ENCODE peak calls at places on chromosomes 12 and 14, in seven cellular contexts. One of them, this sample, is unnamed.

GRCh38 chr14:58428011-58428807 is 690 bp downstream of the KIAA0586 start:
- DNase-seq in stimulated activated CD4-positive, alpha-beta T cell treated with anti-CD3 and anti-CD28 coated beads, TNF-alpha, amount 100 ng/mL, for 48 hours: peak
- DNase-seq in H9: no peak
- DNase-seq in NCI-H345: peak
- DNase-seq in Calu3: peak
- DNase-seq in psoas muscle: no peak
- DNase-seq in central memory CD4-positive, alpha-beta T cell: no peak
- DNase-seq in this sample: peak

GRCh38 chr12:15603461-15604085 is 185.6 kb downstream of the EPS8 start:
- DNase-seq in Calu3: no peak
- DNase-seq in NCI-H345: peak
- DNase-seq in central memory CD4-positive, alpha-beta T cell: no peak
- DNase-seq in stimulated activated CD4-positive, alpha-beta T cell treated with anti-CD3 and anti-CD28 coated beads, TNF-alpha, amount 100 ng/mL, for 48 hours: no peak
- DNase-seq in H9: no peak
- DNase-seq in psoas muscle: no peak
- DNase-seq in this sample: peak

GRCh38 chr14:104216457-104216856 is 78.1 kb downstream of the KIF26A start:
- DNase-seq in central memory CD4-positive, alpha-beta T cell: no peak
- DNase-seq in Calu3: no peak
- DNase-seq in stimulated activated CD4-positive, alpha-beta T cell treated with anti-CD3 and anti-CD28 coated beads, TNF-alpha, amount 100 ng/mL, for 48 hours: no peak
- DNase-seq in psoas muscle: peak
- DNase-seq in H9: no peak
- DNase-seq in NCI-H345: no peak
- DNase-seq in this sample: no peak

GRCh38 chr12:124862768-124863408 is 776 bp downstream of the SCARB1 start:
- DNase-seq in psoas muscle: no peak
- DNase-seq in NCI-H345: peak
- DNase-seq in Calu3: peak
- DNase-seq in stimulated activated CD4-positive, alpha-beta T cell treated with anti-CD3 and anti-CD28 coated beads, TNF-alpha, amount 100 ng/mL, for 48 hours: no peak
- DNase-seq in H9: no peak
- DNase-seq in central memory CD4-positive, alpha-beta T cell: no peak
- DNase-seq in this sample: no peak

GRCh38 chr12:15886372-15887042 is 4.3 kb downstream of the STRAP start:
- DNase-seq in psoas muscle: no peak
- DNase-seq in H9: no peak
- DNase-seq in central memory CD4-positive, alpha-beta T cell: no peak
- DNase-seq in stimulated activated CD4-positive, alpha-beta T cell treated with anti-CD3 and anti-CD28 coated beads, TNF-alpha, amount 100 ng/mL, for 48 hours: no peak
- DNase-seq in Calu3: no peak
- DNase-seq in NCI-H345: peak
- DNase-seq in this sample: peak

GRCh38 chr12:50635356-50635755 is 128.5 kb upstream of the ATF1 start:
- DNase-seq in central memory CD4-positive, alpha-beta T cell: no peak
- DNase-seq in psoas muscle: no peak
- DNase-seq in stimulated activated CD4-positive, alpha-beta T cell treated with anti-CD3 and anti-CD28 coated beads, TNF-alpha, amount 100 ng/mL, for 48 hours: no peak
- DNase-seq in NCI-H345: no peak
- DNase-seq in H9: no peak
- DNase-seq in Calu3: no peak
- DNase-seq in this sample: no peak

GRCh38 chr12:63937381-63938168 is 93.1 kb downstream of the SRGAP1 start:
- DNase-seq in psoas muscle: no peak
- DNase-seq in stimulated activated CD4-positive, alpha-beta T cell treated with anti-CD3 and anti-CD28 coated beads, TNF-alpha, amount 100 ng/mL, for 48 hours: no peak
- DNase-seq in central memory CD4-positive, alpha-beta T cell: no peak
- DNase-seq in H9: no peak
- DNase-seq in NCI-H345: no peak
- DNase-seq in Calu3: no peak
- DNase-seq in this sample: no peak

GRCh38 chr12:47038270-47038748 is 41.1 kb upstream of the PCED1B start:
- DNase-seq in psoas muscle: no peak
- DNase-seq in Calu3: peak
- DNase-seq in stimulated activated CD4-positive, alpha-beta T cell treated with anti-CD3 and anti-CD28 coated beads, TNF-alpha, amount 100 ng/mL, for 48 hours: no peak
- DNase-seq in NCI-H345: no peak
- DNase-seq in H9: no peak
- DNase-seq in central memory CD4-positive, alpha-beta T cell: no peak
- DNase-seq in this sample: no peak

GRCh38 chr14:38143170-38143569 is 64.5 kb upstream of the SSTR1 start:
- DNase-seq in H9: no peak
- DNase-seq in Calu3: no peak
- DNase-seq in psoas muscle: no peak
- DNase-seq in NCI-H345: no peak
- DNase-seq in central memory CD4-positive, alpha-beta T cell: no peak
- DNase-seq in stimulated activated CD4-positive, alpha-beta T cell treated with anti-CD3 and anti-CD28 coated beads, TNF-alpha, amount 100 ng/mL, for 48 hours: no peak
- DNase-seq in this sample: no peak

GRCh38 chr14:61183486-61183885 is 97.7 kb downstream of the TMEM30B start:
- DNase-seq in NCI-H345: peak
- DNase-seq in H9: no peak
- DNase-seq in stimulated activated CD4-positive, alpha-beta T cell treated with anti-CD3 and anti-CD28 coated beads, TNF-alpha, amount 100 ng/mL, for 48 hours: no peak
- DNase-seq in psoas muscle: no peak
- DNase-seq in central memory CD4-positive, alpha-beta T cell: no peak
- DNase-seq in Calu3: no peak
- DNase-seq in this sample: no peak

GRCh38 chr12:63103489-63104131 is 47.4 kb downstream of the AVPR1A start:
- DNase-seq in Calu3: peak
- DNase-seq in central memory CD4-positive, alpha-beta T cell: no peak
- DNase-seq in H9: no peak
- DNase-seq in stimulated activated CD4-positive, alpha-beta T cell treated with anti-CD3 and anti-CD28 coated beads, TNF-alpha, amount 100 ng/mL, for 48 hours: no peak
- DNase-seq in NCI-H345: peak
- DNase-seq in psoas muscle: no peak
- DNase-seq in this sample: peak

GRCh38 chr12:18403182-18403581 is 141.9 kb downstream of the PIK3C2G start:
- DNase-seq in NCI-H345: no peak
- DNase-seq in Calu3: no peak
- DNase-seq in psoas muscle: no peak
- DNase-seq in stimulated activated CD4-positive, alpha-beta T cell treated with anti-CD3 and anti-CD28 coated beads, TNF-alpha, amount 100 ng/mL, for 48 hours: no peak
- DNase-seq in H9: no peak
- DNase-seq in central memory CD4-positive, alpha-beta T cell: no peak
- DNase-seq in this sample: no peak

GRCh38 chr14:101623685-101624444 is 62.6 kb downstream of the DIO3 start:
- DNase-seq in psoas muscle: no peak
- DNase-seq in stimulated activated CD4-positive, alpha-beta T cell treated with anti-CD3 and anti-CD28 coated beads, TNF-alpha, amount 100 ng/mL, for 48 hours: no peak
- DNase-seq in Calu3: no peak
- DNase-seq in H9: no peak
- DNase-seq in central memory CD4-positive, alpha-beta T cell: no peak
- DNase-seq in NCI-H345: no peak
- DNase-seq in this sample: no peak

GRCh38 chr12:41619705-41620104 is 431.6 kb downstream of the PDZRN4 start:
- DNase-seq in psoas muscle: no peak
- DNase-seq in H9: no peak
- DNase-seq in NCI-H345: no peak
- DNase-seq in central memory CD4-positive, alpha-beta T cell: no peak
- DNase-seq in Calu3: no peak
- DNase-seq in stimulated activated CD4-positive, alpha-beta T cell treated with anti-CD3 and anti-CD28 coated beads, TNF-alpha, amount 100 ng/mL, for 48 hours: no peak
- DNase-seq in this sample: peak

GRCh38 chr12:41981758-41982157 is 162.9 kb downstream of the GXYLT1 start:
- DNase-seq in Calu3: no peak
- DNase-seq in psoas muscle: no peak
- DNase-seq in H9: no peak
- DNase-seq in central memory CD4-positive, alpha-beta T cell: no peak
- DNase-seq in stimulated activated CD4-positive, alpha-beta T cell treated with anti-CD3 and anti-CD28 coated beads, TNF-alpha, amount 100 ng/mL, for 48 hours: no peak
- DNase-seq in NCI-H345: no peak
- DNase-seq in this sample: no peak

This sample was measured in NCI-H1105 treated with DMSO at 0.1 percent for 48 hours.